ENCODE peak calls at places on chromosomes 6 and 20, in seven cellular contexts. M is HCT116; C is HAP-1; L is transverse colon; V is GM23248; T is neural progenitor cell; K is CD8-positive, alpha-beta memory T cell. F is an unnamed sample.

GRCh38 chr20:58810116-58810878 is 40.4 kb downstream of the GNAS-AS1 start:
- DNase-seq in M (peak; percentile 1), C (no peak), L (no peak), V (peak; percentile 41), T (no peak), K (no peak), F (no peak)

GRCh38 chr6:42710316-42710715 is 12.1 kb downstream of the PRPH2 start:
- DNase-seq in M (no peak), C (peak; percentile 44), L (no peak), V (no peak), T (peak; percentile 74), K (no peak), F (no peak)

GRCh38 chr6:104623052-104623690 is 236.5 kb downstream of the HACE1 start:
- DNase-seq in M (no peak), C (peak; percentile 63), L (no peak), V (no peak), T (peak; percentile 51), K (no peak), F (peak; percentile 60)

GRCh38 chr20:25233016-25233772 is 14.7 kb upstream of the PYGB start:
- DNase-seq in M (no peak), C (peak; percentile 60), L (peak; percentile 88), V (peak; percentile 79), T (peak; percentile 42), K (no peak), F (peak; percentile 30)

GRCh38 chr6:130453230-130453629 is 87.4 kb downstream of the TMEM200A start:
- DNase-seq in M (no peak), C (no peak), L (no peak), V (peak; percentile 80), T (no peak), K (no peak), F (peak; percentile 44)

GRCh38 chr6:2695464-2696095 is 55.1 kb downstream of the MYLK4 start:
- DNase-seq in M (peak; percentile 36), C (no peak), L (no peak), V (peak; percentile 51), T (peak; percentile 9), K (no peak), F (peak; percentile 18)

GRCh38 chr6:111739257-111739696 is 133.6 kb upstream of the TRAF3IP2 start:
- DNase-seq in M (no peak), C (no peak), L (no peak), V (no peak), T (no peak), K (no peak), F (no peak)

GRCh38 chr6:45415315-45415714 is 37.6 kb upstream of the SUPT3H start:
- DNase-seq in M (no peak), C (no peak), L (no peak), V (no peak), T (no peak), K (no peak), F (no peak)

GRCh38 chr6:28395918-28396317 is 3.6 kb downstream of the ZSCAN12 start:
- DNase-seq in M (no peak), C (no peak), L (no peak), V (no peak), T (no peak), K (no peak), F (no peak)

GRCh38 chr20:60034231-60035110 is 76.2 kb downstream of the CDH26 start:
- DNase-seq in M (no peak), C (no peak), L (no peak), V (no peak), T (no peak), K (no peak), F (no peak)

GRCh38 chr6:16698163-16698533 is 63.1 kb downstream of the ATXN1 start:
- DNase-seq in M (no peak), C (peak; percentile 36), L (no peak), V (peak; percentile 51), T (peak; percentile 31), K (no peak), F (peak; percentile 87)

GRCh38 chr20:37390503-37390890 is 44.6 kb downstream of the SRC start:
- DNase-seq in M (no peak), C (peak; percentile 5), L (no peak), V (no peak), T (no peak), K (no peak), F (no peak)

GRCh38 chr6:5121479-5121878 is 36.3 kb downstream of the PPP1R3G start:
- DNase-seq in M (no peak), C (no peak), L (no peak), V (no peak), T (no peak), K (no peak), F (no peak)

GRCh38 chr20:51076841-51077543 is 54.1 kb upstream of the KCNG1 start:
- DNase-seq in M (no peak), C (no peak), L (no peak), V (no peak), T (no peak), K (no peak), F (no peak)

GRCh38 chr20:15643713-15644112 is 929.5 kb downstream of the KIF16B start:
- DNase-seq in M (no peak), C (peak; percentile 23), L (no peak), V (peak; percentile 32), T (no peak), K (no peak), F (no peak)

GRCh38 chr6:17002123-17002522 is 99.7 kb upstream of the STMND1 start:
- DNase-seq in M (no peak), C (no peak), L (no peak), V (peak; percentile 39), T (no peak), K (no peak), F (no peak)

GRCh38 chr6:57193177-57193576 is 21.1 kb downstream of the BAG2 start:
- DNase-seq in M (no peak), C (no peak), L (no peak), V (peak; percentile 36), T (no peak), K (no peak), F (no peak)

GRCh38 chr20:24066075-24066700 is 77.6 kb upstream of the GGTLC1 start:
- DNase-seq in M (no peak), C (no peak), L (no peak), V (no peak), T (no peak), K (peak; percentile 29), F (no peak)

GRCh38 chr6:36027501-36028087 is at the start of gene MAPK14:
- DNase-seq in M (peak; percentile 100), C (peak; percentile 99), L (peak; percentile 99), V (peak; percentile 100), T (peak; percentile 100), K (peak; percentile 99), F (peak; percentile 99)

GRCh38 chr6:36028887-36029324 is 1.3 kb downstream of the MAPK14 start:
- DNase-seq in M (no peak), C (peak; percentile 71), L (peak; percentile 70), V (peak; percentile 92), T (peak; percentile 62), K (peak; percentile 63), F (peak; percentile 50)

GRCh38 chr6:36032245-36032644 is 4.6 kb downstream of the MAPK14 start:
- DNase-seq in M (no peak), C (no peak), L (no peak), V (no peak), T (no peak), K (no peak), F (no peak)

GRCh38 chr6:36028088-36028886 is 679 bp downstream of the MAPK14 start:
- DNase-seq in M (no peak), C (peak; percentile 53), L (peak; percentile 36), V (peak; percentile 60), T (no peak), K (no peak), F (peak; percentile 23)

DNA sequence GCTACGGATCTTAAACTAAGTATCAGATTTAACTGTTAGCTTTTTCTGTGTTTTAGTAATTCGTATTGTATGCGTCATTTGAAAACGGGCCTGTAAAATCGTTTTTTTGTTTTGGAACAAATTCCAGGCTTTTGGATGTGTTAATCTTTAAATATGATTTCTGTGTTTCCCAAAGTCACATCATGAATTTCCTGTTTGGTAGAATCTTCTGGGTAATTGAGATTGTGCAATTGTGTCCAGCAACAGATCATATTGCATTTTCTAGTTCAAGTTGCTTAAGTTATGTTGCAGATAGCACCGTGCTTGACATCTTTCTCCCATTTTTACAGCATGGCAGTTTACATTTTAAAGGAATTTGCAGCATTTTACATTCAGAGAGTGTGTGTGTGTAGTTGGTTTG is 1.9 kb downstream of the MAPK14 start:
- DNase-seq in M (no peak), C (no peak), L (no peak), V (peak; percentile 84), T (no peak), K (no peak), F (no peak)
- H3K4me1 ChIP-seq in M (peaks cover 4% of the 10 kb centered on the region), C (peaks cover 28% of the 10 kb centered on the region), L (peaks cover 52% of the 10 kb centered on the region), V (peaks cover 26% of the 10 kb centered on the region), T (peaks cover 11% of the 10 kb centered on the region), K (peaks cover 40% of the 10 kb centered on the region), F (no peaks in the 10 kb centered on the region)

DNA sequence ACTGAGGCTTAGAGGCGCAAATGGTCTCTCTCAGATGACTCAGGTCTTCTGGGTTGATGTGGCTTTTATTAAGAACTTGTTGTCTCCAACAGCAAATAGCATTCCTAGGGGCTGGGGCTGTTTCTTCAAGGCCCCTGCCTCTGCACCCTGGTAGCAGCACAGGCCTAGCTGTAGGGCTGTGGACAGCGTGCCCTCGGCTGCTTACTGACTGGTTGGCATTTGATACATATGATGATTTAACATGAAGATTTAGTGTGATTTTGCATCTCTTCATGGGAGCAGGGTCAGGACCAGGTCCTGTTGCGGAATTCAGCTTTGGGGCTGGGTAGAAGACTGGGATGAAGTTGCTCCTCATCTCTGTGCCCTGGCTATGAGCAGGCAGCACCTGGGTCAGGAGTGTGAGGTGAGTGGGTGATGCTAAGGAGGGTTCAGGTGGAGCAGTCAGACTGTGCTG is 24.3 kb upstream of the IER3 start:
- DNase-seq in M (no peak), C (no peak), L (no peak), V (peak; percentile 25), T (no peak), K (no peak), F (no peak)
- H3K4me1 ChIP-seq in M (peaks cover 66% of the 10 kb centered on the region), C (peaks cover 32% of the 10 kb centered on the region), L (peaks cover 28% of the 10 kb centered on the region), V (peaks cover 31% of the 10 kb centered on the region), T (peaks cover 32% of the 10 kb centered on the region), K (peaks cover 43% of the 10 kb centered on the region), F (peaks cover 34% of the 10 kb centered on the region)

GRCh38 chr20:44703183-44703925 is 11.8 kb upstream of the CCN5 start:
- DNase-seq in M (no peak), C (no peak), L (no peak), V (no peak), T (no peak), K (no peak), F (no peak)
- H3K4me1 ChIP-seq in M (peaks cover 11% of the 10 kb centered on the region), C (no peaks in the 10 kb centered on the region), L (peaks cover 9% of the 10 kb centered on the region), V (peaks cover 60% of the 10 kb centered on the region), T (peaks cover 18% of the 10 kb centered on the region), K (no peaks in the 10 kb centered on the region), F (no peaks in the 10 kb centered on the region)

GRCh38 chr20:62820208-62820961 is 3.5 kb downstream of the COL9A3 start:
- DNase-seq in M (no peak), C (no peak), L (no peak), V (no peak), T (no peak), K (no peak), F (no peak)

GRCh38 chr20:62818592-62819493 is 2.0 kb downstream of the COL9A3 start:
- DNase-seq in M (no peak), C (peak; percentile 48), L (peak; percentile 56), V (peak; percentile 24), T (no peak), K (no peak), F (no peak)

GRCh38 chr20:62817975-62818591 is 1.2 kb downstream of the COL9A3 start:
- DNase-seq in M (no peak), C (no peak), L (no peak), V (no peak), T (no peak), K (no peak), F (no peak)

GRCh38 chr20:62820962-62821725 is 4.3 kb downstream of the COL9A3 start:
- DNase-seq in M (no peak), C (no peak), L (no peak), V (no peak), T (no peak), K (no peak), F (no peak)

GRCh38 chr20:62819494-62820174 is 2.8 kb downstream of the COL9A3 start:
- DNase-seq in M (no peak), C (no peak), L (no peak), V (peak; percentile 66), T (no peak), K (no peak), F (no peak)
- H3K4me1 ChIP-seq in M (peaks cover 70% of the 10 kb centered on the region), C (peaks cover 4% of the 10 kb centered on the region), L (peaks cover 41% of the 10 kb centered on the region), V (no peaks in the 10 kb centered on the region), T (peaks cover 34% of the 10 kb centered on the region), K (peaks cover 14% of the 10 kb centered on the region), F (peaks cover 3% of the 10 kb centered on the region)